ENCODE peak calls at places on chromosomes 4 and X, in five cellular contexts. M is BE2C, O is HCT116, E is fibroblast of lung, P is foreskin fibroblast. H is an unnamed sample.

GRCh38 chr4:55186123-55186522 is 60.7 kb upstream of the KDR start:
- DNase-seq in M (no peak), O (no peak), E (peak; percentile 9), P (peak; percentile 22), H (no peak)

GRCh38 chr4:84803720-84804119 is 162.8 kb downstream of the WDFY3 start:
- DNase-seq in M (no peak), O (no peak), E (peak; percentile 25), P (peak; percentile 62), H (no peak)

GRCh38 chrX:51395807-51396728 is 63.4 kb downstream of the NUDT10 start:
- DNase-seq in M (peak; percentile 35), O (no peak), E (peak; percentile 21), P (peak; percentile 11), H (no peak)

GRCh38 chrX:46198858-46199257 is 346.4 kb downstream of the ZNF674 start:
- DNase-seq in M (no peak), O (no peak), E (peak; percentile 6), P (peak; percentile 11), H (no peak)

GRCh38 chr4:128427832-128428366 is 140.3 kb upstream of the PGRMC2 start:
- DNase-seq in M (peak; percentile 52), O (peak; percentile 86), E (peak; percentile 73), P (peak; percentile 79), H (peak; percentile 47)

GRCh38 chr4:163121689-163122088 is 45.0 kb downstream of the NAF1 start:
- DNase-seq in M (no peak), O (no peak), E (peak; percentile 55), P (no peak), H (no peak)

GRCh38 chrX:123361371-123361770 is 177.3 kb downstream of the GRIA3 start:
- DNase-seq in M (no peak), O (no peak), E (no peak), P (no peak), H (no peak)

GRCh38 chrX:136768469-136769084 is 12.2 kb downstream of the ARHGEF6 start:
- DNase-seq in M (peak; percentile 43), O (peak; percentile 57), E (peak; percentile 92), P (peak; percentile 92), H (peak; percentile 52)

GRCh38 chr4:185623444-185624247 is 88.3 kb upstream of the PDLIM3 start:
- DNase-seq in M (no peak), O (no peak), E (no peak), P (no peak), H (no peak)

GRCh38 chr4:107801766-107802211 is 22.9 kb upstream of the SGMS2 start:
- DNase-seq in M (no peak), O (no peak), E (peak; percentile 29), P (peak; percentile 84), H (no peak)

GRCh38 chr4:90328558-90328957 is 201.4 kb downstream of the CCSER1 start:
- DNase-seq in M (peak; percentile 85), O (peak; percentile 44), E (peak; percentile 62), P (peak; percentile 46), H (no peak)

GRCh38 chr4:8920969-8921368 is 49.3 kb upstream of the HMX1 start:
- DNase-seq in M (no peak), O (no peak), E (no peak), P (no peak), H (no peak)

GRCh38 chr4:139844459-139845036 is 178.9 kb downstream of the MGST2 start:
- DNase-seq in M (peak; percentile 43), O (no peak), E (no peak), P (peak; percentile 46), H (no peak)

GRCh38 chrX:69615323-69615722 is 590 bp upstream of the EDA start:
- DNase-seq in M (peak; percentile 16), O (no peak), E (no peak), P (no peak), H (no peak)

GRCh38 chr4:83219344-83219990 is 65.1 kb downstream of the COQ2 start:
- DNase-seq in M (no peak), O (no peak), E (no peak), P (peak; percentile 71), H (no peak)

GRCh38 chrX:48516285-48516684 is 5.3 kb upstream of the EBP start:
- DNase-seq in M (no peak), O (no peak), E (no peak), P (no peak), H (no peak)

GRCh38 chr4:3811621-3812020 is 45.4 kb downstream of the ADRA2C start:
- DNase-seq in M (no peak), O (no peak), E (no peak), P (no peak), H (no peak)

GRCh38 chr4:94892051-94892450 is 134.3 kb downstream of the BMPR1B start:
- DNase-seq in M (peak; percentile 34), O (no peak), E (no peak), P (no peak), H (no peak)

GRCh38 chrX:103571121-103571520 is 14.2 kb upstream of the TCEAL4 start:
- DNase-seq in M (no peak), O (no peak), E (no peak), P (no peak), H (no peak)

GRCh38 chr4:153529646-153530045 is 63.5 kb downstream of the TMEM131L start:
- DNase-seq in M (no peak), O (no peak), E (peak; percentile 80), P (peak; percentile 42), H (no peak)

GRCh38 chr4:8039290-8039689 is 99.6 kb upstream of the AFAP1 start:
- DNase-seq in M (peak; percentile 83), O (no peak), E (no peak), P (no peak), H (no peak)

GRCh38 chr4:138239496-138239895 is 2.7 kb downstream of the SLC7A11 start:
- DNase-seq in M (no peak), O (no peak), E (peak; percentile 9), P (no peak), H (no peak)
- H3K4me3 ChIP-seq in M (peak overlapping the region; percentile 78), O (no peak overlapping the region), E (peak overlapping the region; percentile 58), P (peak overlapping the region; percentile 87), H (peak overlapping the region; percentile 61)

GRCh38 chr4:121459056-121459455 is 78.2 kb upstream of the QRFPR start:
- DNase-seq in M (no peak), O (no peak), E (no peak), P (no peak), H (no peak)

GRCh38 chr4:121462660-121463261 is 81.9 kb upstream of the QRFPR start:
- DNase-seq in M (peak; percentile 60), O (peak; percentile 69), E (peak; percentile 75), P (peak; percentile 80), H (peak; percentile 50)

DNA sequence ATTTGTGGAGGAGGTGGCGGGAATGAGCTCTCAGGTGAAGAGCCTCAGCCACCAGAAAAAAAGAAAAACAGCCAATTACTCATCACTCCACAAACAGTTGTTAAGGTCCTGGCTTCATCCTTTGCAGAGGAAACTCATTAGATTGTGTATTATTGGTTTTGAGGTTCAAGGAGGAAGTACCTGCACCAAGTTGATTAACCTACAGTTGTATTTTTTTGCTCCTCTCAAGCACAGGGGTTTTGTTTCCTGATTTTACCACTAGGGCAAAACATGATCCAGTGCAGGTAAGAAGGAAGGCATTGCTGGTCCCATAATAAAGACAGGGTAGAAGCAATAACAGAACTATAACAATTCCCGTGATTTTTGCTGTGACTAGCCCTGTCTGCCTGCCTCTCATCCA is 84.0 kb upstream of the QRFPR start:
- DNase-seq in M (no peak), O (no peak), E (no peak), P (no peak), H (no peak)
- TF ChIP-seq CTCF in M (no peak), O (no peak), E (no peak), P (no peak), H (no peak)

GRCh38 chrX:139207655-139208054 is 322.9 kb upstream of the F9 start:
- DNase-seq in M (no peak), O (no peak), E (no peak), P (no peak), H (no peak)

GRCh38 chrX:139206914-139207313 is 323.6 kb upstream of the F9 start:
- DNase-seq in M (no peak), O (no peak), E (no peak), P (no peak), H (no peak)

GRCh38 chrX:139209342-139209741 is 321.2 kb upstream of the F9 start:
- DNase-seq in M (no peak), O (no peak), E (no peak), P (no peak), H (no peak)

GRCh38 chrX:139213241-139213709 is 317.3 kb upstream of the F9 start:
- DNase-seq in M (no peak), O (no peak), E (no peak), P (no peak), H (no peak)

GRCh38 chrX:139211568-139212182 is 318.9 kb upstream of the F9 start:
- DNase-seq in M (no peak), O (no peak), E (no peak), P (no peak), H (no peak)
- H3K4me3 ChIP-seq in M (no peak overlapping the region), O (no peak overlapping the region), E (no peak overlapping the region), P (no peak overlapping the region), H (no peak overlapping the region)

DNA sequence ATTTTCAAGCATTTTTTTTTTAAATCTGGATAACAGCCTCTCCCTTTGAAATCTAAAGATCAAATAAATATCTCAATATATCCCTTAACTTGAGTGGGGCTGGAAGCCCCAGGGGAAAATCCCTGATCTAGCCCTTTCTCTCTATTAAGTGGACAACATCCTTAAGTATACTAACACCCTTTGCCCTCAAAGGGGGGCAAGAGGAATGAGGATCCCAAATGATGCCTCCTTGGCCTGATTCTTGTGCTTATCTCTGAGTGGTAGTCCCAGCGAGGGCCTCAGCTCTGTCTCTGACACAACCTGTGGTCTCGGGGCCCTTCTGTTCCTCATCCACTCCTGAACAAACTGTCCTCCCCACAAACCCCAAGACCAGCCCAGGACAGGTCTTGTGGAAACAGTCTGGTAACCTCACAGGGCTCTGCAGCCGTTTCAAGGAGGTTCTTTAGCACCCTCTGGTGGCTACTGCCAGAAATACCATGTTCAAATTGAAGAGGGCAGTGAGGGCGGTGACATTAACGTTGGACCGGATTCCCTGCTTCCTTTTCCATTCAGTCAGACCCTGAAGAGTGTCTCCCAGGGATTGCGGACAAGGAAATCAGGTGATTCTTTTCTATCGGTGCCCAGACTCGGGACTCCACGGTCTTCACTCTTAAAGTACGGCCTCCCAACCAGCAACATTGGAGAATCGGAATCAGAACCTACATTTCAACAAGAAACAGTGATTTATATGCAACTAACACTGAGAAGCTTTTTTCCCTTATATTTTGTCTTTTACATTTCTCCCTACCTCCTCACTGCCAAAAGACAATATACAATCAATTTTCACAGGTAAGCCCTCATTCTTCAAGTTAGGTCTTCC is 13.0 kb downstream of the CXCL13 start:
- DNase-seq in M (peak; percentile 66), O (peak; percentile 67), E (peak; percentile 76), P (peak; percentile 86), H (peak; percentile 43)
- TF ChIP-seq CTCF in M (peak; percentile 90), O (peak; percentile 83), E (peak; percentile 88), P (peak; percentile 82), H (peak; percentile 82)